ENCODE peak calls at places on chromosomes 3 and 15, in eight cellular contexts. C is HL-60; X is AG10803; J is A673; B is AG04450; N is CD8-positive, alpha-beta T cell; H is endothelial cell; U is colonic mucosa. D is an unnamed sample.

GRCh38 chr3:65856907-65857306 is 181.8 kb downstream of the MAGI1 start:
- DNase-seq in C (no peak), X (no peak), J (no peak), B (no peak), N (no peak), H (no peak), U (no peak), D (no peak)

GRCh38 chr3:100335137-100335833 is 728 bp downstream of the NIT2 start:
- DNase-seq in C (peak; percentile 48), X (no peak), J (peak; percentile 37), B (no peak), N (no peak), H (peak; percentile 10), U (peak; percentile 25), D (no peak)

GRCh38 chr3:150303776-150304175 is 104.3 kb upstream of the TSC22D2 start:
- DNase-seq in C (no peak), X (no peak), J (peak; percentile 21), B (no peak), N (no peak), H (peak; percentile 11), U (no peak), D (no peak)

GRCh38 chr15:45167631-45168205 is 20.0 kb downstream of the SHF start:
- DNase-seq in C (no peak), X (no peak), J (no peak), B (no peak), N (no peak), H (no peak), U (no peak), D (no peak)

GRCh38 chr15:54559405-54560064 is 581.3 kb downstream of the UNC13C start:
- DNase-seq in C (no peak), X (no peak), J (no peak), B (no peak), N (no peak), H (no peak), U (peak; percentile 17), D (no peak)

GRCh38 chr3:166284994-166285393 is 447.8 kb upstream of the BCHE start:
- DNase-seq in C (peak; percentile 1), X (no peak), J (no peak), B (peak; percentile 7), N (no peak), H (no peak), U (no peak), D (no peak)

GRCh38 chr15:31179683-31180082 is 78.2 kb upstream of the TRPM1 start:
- DNase-seq in C (peak; percentile 54), X (no peak), J (no peak), B (no peak), N (no peak), H (no peak), U (no peak), D (no peak)

GRCh38 chr3:133890972-133891644 is 4.6 kb downstream of the RAB6B start:
- DNase-seq in C (no peak), X (no peak), J (no peak), B (no peak), N (no peak), H (no peak), U (no peak), D (no peak)

GRCh38 chr15:101194246-101195138 is 57.4 kb downstream of the CHSY1 start:
- DNase-seq in C (peak; percentile 38), X (peak; percentile 61), J (peak; percentile 30), B (no peak), N (no peak), H (no peak), U (no peak), D (no peak)

GRCh38 chr15:91338763-91339162 is 238.7 kb downstream of the SV2B start:
- DNase-seq in C (no peak), X (peak; percentile 14), J (peak; percentile 26), B (no peak), N (no peak), H (peak; percentile 50), U (no peak), D (peak; percentile 21)

GRCh38 chr15:98713585-98714001 is 65.3 kb downstream of the IGF1R start:
- DNase-seq in C (no peak), X (peak; percentile 72), J (no peak), B (no peak), N (no peak), H (peak; percentile 17), U (peak; percentile 53), D (no peak)

GRCh38 chr15:95086543-95087252 is 855.3 kb downstream of the MCTP2 start:
- DNase-seq in C (no peak), X (peak; percentile 70), J (no peak), B (peak; percentile 46), N (no peak), H (no peak), U (no peak), D (no peak)

GRCh38 chr3:38986901-38987300 is 64.8 kb downstream of the SCN11A start:
- DNase-seq in C (no peak), X (no peak), J (no peak), B (no peak), N (no peak), H (no peak), U (no peak), D (no peak)

GRCh38 chr15:74773731-74774252 is 8.1 kb upstream of the CSK start:
- DNase-seq in C (no peak), X (no peak), J (peak; percentile 88), B (no peak), N (no peak), H (no peak), U (peak; percentile 60), D (no peak)

GRCh38 chr3:29128004-29128403 is 152.9 kb upstream of the RBMS3 start:
- DNase-seq in C (no peak), X (no peak), J (no peak), B (no peak), N (no peak), H (peak; percentile 20), U (no peak), D (peak; percentile 31)

GRCh38 chr3:25103391-25103790 is 324.7 kb upstream of the RARB start:
- DNase-seq in C (no peak), X (no peak), J (no peak), B (no peak), N (no peak), H (no peak), U (no peak), D (no peak)

GRCh38 chr15:89628791-89629715 is 26.2 kb downstream of the KIF7 start:
- DNase-seq in C (no peak), X (no peak), J (no peak), B (no peak), N (no peak), H (no peak), U (no peak), D (no peak)

GRCh38 chr15:60374628-60375081 is 23.1 kb downstream of the ANXA2 start:
- DNase-seq in C (no peak), X (peak; percentile 87), J (peak; percentile 90), B (peak; percentile 93), N (no peak), H (no peak), U (no peak), D (peak; percentile 96)

GRCh38 chr3:188299068-188299467 is 145.1 kb downstream of the LPP start:
- DNase-seq in C (no peak), X (no peak), J (no peak), B (no peak), N (no peak), H (no peak), U (no peak), D (no peak)

GRCh38 chr3:62554264-62554799 is 181.0 kb upstream of the FEZF2 start:
- DNase-seq in C (no peak), X (no peak), J (peak; percentile 1), B (no peak), N (no peak), H (peak; percentile 20), U (no peak), D (no peak)
- TF ChIP-seq CTCF in C (no peak), X (peak; percentile 33), J (no peak), B (peak; percentile 34), N (no peak), H (peak; percentile 22), U (no peak), D (peak; percentile 27)

GRCh38 chr15:78313383-78313782 is 14.0 kb upstream of the SKIC8 start:
- DNase-seq in C (no peak), X (no peak), J (no peak), B (no peak), N (no peak), H (no peak), U (no peak), D (no peak)

GRCh38 chr15:78314181-78314581 is 14.8 kb upstream of the SKIC8 start:
- DNase-seq in C (no peak), X (no peak), J (no peak), B (no peak), N (no peak), H (no peak), U (no peak), D (no peak)

GRCh38 chr15:78316211-78317077 is 17.0 kb upstream of the SKIC8 start:
- DNase-seq in C (no peak), X (no peak), J (peak; percentile 28), B (no peak), N (no peak), H (no peak), U (peak; percentile 88), D (no peak)

GRCh38 chr15:78317145-78317836 is 17.9 kb upstream of the SKIC8 start:
- DNase-seq in C (no peak), X (no peak), J (no peak), B (no peak), N (no peak), H (no peak), U (peak; percentile 63), D (no peak)

DNA sequence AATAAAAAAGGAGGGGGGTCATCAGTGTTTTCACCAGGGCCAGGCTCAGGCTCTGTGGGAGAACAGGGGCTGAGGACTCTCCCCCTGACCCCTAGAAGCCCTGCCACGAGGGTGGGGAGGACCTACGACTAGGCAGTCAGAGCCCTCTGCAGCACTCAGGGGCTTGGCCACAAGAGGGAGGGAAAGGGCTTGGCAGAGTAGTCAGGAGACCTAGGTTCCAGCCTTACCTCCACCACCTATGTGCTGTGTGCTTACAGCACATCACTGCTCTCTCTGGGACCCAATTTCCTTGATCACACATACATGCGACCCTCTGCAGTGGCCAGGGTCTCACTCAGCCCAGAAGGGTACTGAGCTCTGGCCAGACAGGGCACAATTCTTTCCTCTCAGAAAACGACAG is 16.3 kb upstream of the SKIC8 start:
- DNase-seq in C (no peak), X (no peak), J (peak; percentile 61), B (no peak), N (no peak), H (peak; percentile 34), U (peak; percentile 52), D (no peak)
- TF ChIP-seq CTCF in C (peak; percentile 36), X (peak; percentile 39), J (peak; percentile 55), B (peak; percentile 20), N (no peak), H (no peak), U (peak; percentile 20), D (no peak)

DNA sequence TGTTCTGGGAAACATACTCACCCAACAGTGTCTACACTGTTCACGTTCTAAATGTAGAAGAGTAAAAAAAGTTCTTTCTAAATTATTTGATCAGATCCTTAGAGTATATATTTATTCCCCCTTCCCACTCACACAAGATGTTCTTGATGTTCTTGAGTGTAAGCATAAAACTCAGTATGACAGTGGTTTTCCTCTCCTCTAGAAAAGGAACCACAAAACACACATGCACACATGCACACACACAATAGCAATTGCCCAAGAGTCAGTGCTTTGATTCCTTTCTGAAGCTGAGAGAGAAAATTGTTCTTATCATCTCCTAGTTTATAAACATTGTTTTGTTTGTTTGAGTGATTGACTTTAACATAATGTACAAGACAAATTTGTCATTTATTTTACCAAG is 123.2 kb upstream of the PHLDB2 start:
- DNase-seq in C (no peak), X (no peak), J (no peak), B (no peak), N (no peak), H (no peak), U (no peak), D (no peak)
- TF ChIP-seq CTCF in C (no peak), X (no peak), J (no peak), B (no peak), N (no peak), H (no peak), U (no peak), D (no peak)

GRCh38 chr3:123202451-123202850 is 708 bp downstream of the SEC22A start:
- DNase-seq in C (no peak), X (no peak), J (peak; percentile 15), B (no peak), N (no peak), H (peak; percentile 7), U (no peak), D (no peak)
- TF ChIP-seq CTCF in C (no peak), X (no peak), J (no peak), B (no peak), N (no peak), H (no peak), U (no peak), D (peak; percentile 1)

D was measured in kidney epithelial cell.